ENCODE peak calls at places on chromosomes 13 and 19, in seven cellular contexts. R is stimulated activated naive CD4-positive, alpha-beta T cell; J is mucosa of descending colon; I is CD8-positive, alpha-beta memory T cell; P is stimulated activated CD4-positive, alpha-beta T cell treated with anti-CD3 and anti-CD28 coated beads, Interleukin-12 subunit alpha, Interleukin-12 subunit beta, amount 100 ng/mL, for 48 hours; X is glutamatergic neuron; K is left colon. T is an unnamed sample.
A peak's percentile ranks its signal among the peaks of the same experiment; 100 is the strongest.

GRCh38 chr19:3346677-3347353 is 19.6 kb upstream of the NFIC start:
- DNase-seq in R (no peak), J (peak; percentile 72), I (no peak), P (no peak), X (no peak), K (peak; percentile 78), T (peak; percentile 78)

GRCh38 chr13:20399961-20400360 is 125.7 kb downstream of the CRYL1 start:
- DNase-seq in R (no peak), J (no peak), I (no peak), P (no peak), X (no peak), K (no peak), T (no peak)

GRCh38 chr13:26471807-26472206 is 85.7 kb upstream of the WASF3 start:
- DNase-seq in R (no peak), J (no peak), I (no peak), P (no peak), X (no peak), K (no peak), T (no peak)

GRCh38 chr19:19860756-19861390 is 4.8 kb upstream of the ZNF253 start:
- DNase-seq in R (peak; percentile 68), J (no peak), I (peak; percentile 82), P (peak; percentile 35), X (peak; percentile 76), K (no peak), T (no peak)

GRCh38 chr13:110524484-110525254 is 36.9 kb downstream of the RAB20 start:
- DNase-seq in R (peak; percentile 7), J (peak; percentile 87), I (no peak), P (no peak), X (no peak), K (peak; percentile 92), T (no peak)

GRCh38 chr19:2926341-2927031 is 18.3 kb downstream of the ZNF77 start:
- DNase-seq in R (no peak), J (no peak), I (no peak), P (no peak), X (no peak), K (no peak), T (no peak)

GRCh38 chr19:46772170-46773017 is 16.0 kb downstream of the SLC1A5 start:
- DNase-seq in R (no peak), J (no peak), I (no peak), P (no peak), X (no peak), K (no peak), T (no peak)

GRCh38 chr19:39941151-39941550 is 6.7 kb upstream of the FCGBP start:
- DNase-seq in R (no peak), J (no peak), I (no peak), P (no peak), X (no peak), K (no peak), T (no peak)

GRCh38 chr13:33351324-33351723 is 65.8 kb upstream of the STARD13 start:
- DNase-seq in R (no peak), J (no peak), I (no peak), P (no peak), X (no peak), K (no peak), T (no peak)

GRCh38 chr19:31349160-31349881 is at the start of gene TSHZ3:
- DNase-seq in R (peak; percentile 49), J (peak; percentile 72), I (peak; percentile 52), P (no peak), X (peak; percentile 78), K (peak; percentile 75), T (peak; percentile 83)

GRCh38 chr19:51586103-51586728 is 15.1 kb downstream of the ZNF175 start:
- DNase-seq in R (no peak), J (no peak), I (no peak), P (no peak), X (no peak), K (no peak), T (no peak)

GRCh38 chr13:65330287-65330686 is 1899.8 kb downstream of the PCDH9 start:
- DNase-seq in R (no peak), J (no peak), I (no peak), P (no peak), X (no peak), K (no peak), T (no peak)

GRCh38 chr19:54407780-54408179 is 7.5 kb upstream of the TTYH1 start:
- DNase-seq in R (no peak), J (no peak), I (no peak), P (no peak), X (no peak), K (no peak), T (no peak)

GRCh38 chr13:46339035-46339666 is 47.9 kb downstream of the RUBCNL start:
- DNase-seq in R (no peak), J (no peak), I (no peak), P (no peak), X (no peak), K (no peak), T (no peak)

GRCh38 chr19:50331187-50332013 is 2.2 kb upstream of the KCNC3 start:
- DNase-seq in R (peak; percentile 16), J (no peak), I (no peak), P (no peak), X (no peak), K (no peak), T (no peak)

GRCh38 chr13:59684105-59684504 is 479.6 kb downstream of the DIAPH3 start:
- DNase-seq in R (no peak), J (no peak), I (no peak), P (no peak), X (no peak), K (no peak), T (no peak)

GRCh38 chr13:112702341-112702982 is 12.6 kb downstream of the ATP11A start:
- DNase-seq in R (no peak), J (no peak), I (no peak), P (no peak), X (no peak), K (no peak), T (no peak)

GRCh38 chr13:40102854-40103253 is 447.4 kb downstream of the COG6 start:
- DNase-seq in R (no peak), J (no peak), I (peak; percentile 49), P (peak; percentile 95), X (no peak), K (no peak), T (no peak)

GRCh38 chr13:101308247-101309013 is 107.9 kb downstream of the NALCN start:
- DNase-seq in R (no peak), J (no peak), I (no peak), P (no peak), X (no peak), K (no peak), T (no peak)

GRCh38 chr13:57624565-57625435 is 6.7 kb upstream of the PCDH17 start:
- DNase-seq in R (no peak), J (no peak), I (no peak), P (no peak), X (peak; percentile 43), K (no peak), T (peak; percentile 69)

GRCh38 chr13:42594577-42595571 is 20.9 kb downstream of the TNFSF11 start:
- DNase-seq in R (peak; percentile 63), J (no peak), I (peak; percentile 57), P (peak; percentile 29), X (peak; percentile 49), K (no peak), T (peak; percentile 69)

GRCh38 chr19:5250127-5250659 is 90.4 kb downstream of the PTPRS start:
- DNase-seq in R (no peak), J (no peak), I (no peak), P (no peak), X (no peak), K (peak; percentile 61), T (no peak)

GRCh38 chr13:28564030-28564429 is 69.1 kb upstream of the FLT1 start:
- DNase-seq in R (no peak), J (peak; percentile 73), I (no peak), P (no peak), X (no peak), K (peak; percentile 48), T (no peak)

GRCh38 chr13:23695711-23696512 is 125.7 kb downstream of the TNFRSF19 start:
- DNase-seq in R (peak; percentile 74), J (peak; percentile 54), I (peak; percentile 79), P (peak; percentile 18), X (peak; percentile 48), K (no peak), T (no peak)

T was measured in D341Med.